ENCODE peak calls at places on chromosomes 3 and 15, in five cellular contexts. T, W, V, L and I are unnamed samples.
A peak's percentile ranks its signal among the peaks of the same experiment; 100 is the strongest.

GRCh38 chr3:15779111-15779510 is 18.7 kb downstream of the ANKRD28 start:
- DNase-seq in W (no peak), L (no peak), T (no peak), V (no peak), I (no peak)

GRCh38 chr15:39411102-39411989 is 169.5 kb upstream of the THBS1 start:
- DNase-seq in T (no peak), W (no peak), L (no peak), V (no peak), I (no peak)

GRCh38 chr3:2863127-2863526 is 247.0 kb downstream of the IL5RA start:
- DNase-seq in W (no peak), T (no peak), V (no peak), L (no peak), I (no peak)

GRCh38 chr15:66110788-66111187 is 142.8 kb downstream of the MEGF11 start:
- DNase-seq in L (no peak), W (no peak), T (no peak), V (no peak), I (no peak)

GRCh38 chr3:128133273-128133883 is 9.8 kb upstream of the RUVBL1 start:
- DNase-seq in V (peak; percentile 29), W (peak; percentile 32), L (peak; percentile 47), T (peak; percentile 52), I (peak; percentile 34)

GRCh38 chr3:36911990-36912804 is 32.7 kb downstream of the TRANK1 start:
- DNase-seq in L (no peak), T (no peak), V (peak; percentile 54), W (peak; percentile 32), I (peak; percentile 15)

GRCh38 chr3:149224736-149225594 is 3.3 kb upstream of the CP start:
- DNase-seq in T (no peak), L (no peak), V (peak; percentile 63), W (peak; percentile 3), I (no peak)

GRCh38 chr3:169133178-169134161 is 530.0 kb downstream of the MECOM start:
- DNase-seq in L (no peak), V (no peak), W (no peak), T (no peak), I (peak; percentile 14)

GRCh38 chr3:127999509-128000106 is 52.6 kb upstream of the SEC61A1 start:
- DNase-seq in V (no peak), T (no peak), W (no peak), L (no peak), I (no peak)

GRCh38 chr15:52481915-52482314 is 46.8 kb downstream of the MYO5A start:
- DNase-seq in T (no peak), L (no peak), V (no peak), W (peak; percentile 33), I (no peak)

GRCh38 chr3:39104961-39105686 is 2.3 kb downstream of the GORASP1 start:
- DNase-seq in T (no peak), L (peak; percentile 4), V (no peak), W (peak; percentile 47), I (no peak)

GRCh38 chr3:45664558-45664957 is 24.6 kb upstream of the SACM1L start:
- DNase-seq in W (peak; percentile 74), V (no peak), L (no peak), T (no peak), I (no peak)

GRCh38 chr15:45146405-45146804 is 16.6 kb downstream of the DUOX1 start:
- DNase-seq in W (no peak), V (no peak), T (no peak), L (no peak), I (no peak)

GRCh38 chr15:61173899-61174689 is 55.0 kb downstream of the RORA start:
- DNase-seq in L (peak; percentile 55), V (no peak), T (no peak), W (no peak), I (no peak)

GRCh38 chr3:65101450-65101849 is 413.6 kb upstream of the ADAMTS9 start:
- DNase-seq in V (no peak), W (no peak), L (no peak), T (no peak), I (no peak)

GRCh38 chr3:47009225-47010049 is 30.0 kb downstream of the NBEAL2 start:
- DNase-seq in T (peak; percentile 93), L (peak; percentile 60), W (peak; percentile 33), V (no peak), I (no peak)

GRCh38 chr3:28345690-28346089 is 2.8 kb upstream of the ZCWPW2 start:
- DNase-seq in V (no peak), W (no peak), L (no peak), T (no peak), I (no peak)

GRCh38 chr3:151709847-151710246 is 23.9 kb upstream of the AADACL2 start:
- DNase-seq in T (no peak), W (no peak), L (no peak), V (no peak), I (no peak)

GRCh38 chr15:45829336-45830153 is 194.7 kb downstream of the SQOR start:
- DNase-seq in W (no peak), L (no peak), V (no peak), T (peak; percentile 45), I (no peak)

GRCh38 chr3:124277516-124277890 is 285.6 kb upstream of the ROPN1 start:
- DNase-seq in V (no peak), L (peak; percentile 70), W (no peak), T (no peak), I (no peak)

GRCh38 chr15:63677778-63678177 is 80.6 kb downstream of the FBXL22 start:
- DNase-seq in V (no peak), W (no peak), L (no peak), T (no peak), I (no peak)

GRCh38 chr3:127071597-127072001 is 88.7 kb downstream of the PLXNA1 start:
- DNase-seq in W (no peak), T (no peak), L (no peak), V (no peak), I (no peak)

GRCh38 chr15:90750186-90750585 is 33.0 kb downstream of the BLM start:
- DNase-seq in W (peak; percentile 9), T (no peak), L (no peak), V (no peak), I (no peak)

GRCh38 chr3:150238995-150239612 is 169.0 kb upstream of the TSC22D2 start:
- DNase-seq in W (no peak), L (peak; percentile 78), V (no peak), T (no peak), I (peak; percentile 35)

GRCh38 chr3:50545781-50546180 is 21.8 kb downstream of the C3orf18 start:
- DNase-seq in W (no peak), V (no peak), T (no peak), L (no peak), I (no peak)

GRCh38 chr3:11567516-11568467 is 75.9 kb downstream of the VGLL4 start:
- DNase-seq in V (peak; percentile 79), W (no peak), L (no peak), T (no peak), I (no peak)